ENCODE peak calls at places on chromosome 14, in five cellular contexts. Z, C, B, G and L are unnamed samples.

GRCh38 chr14:24984846-24985589 is 64.9 kb downstream of the STXBP6 start:
- DNase-seq in C (peak; percentile 70), G (peak; percentile 88), B (no peak), Z (no peak), L (no peak)

GRCh38 chr14:96225745-96226151 is 21.1 kb downstream of the BDKRB2 start:
- DNase-seq in C (no peak), G (peak; percentile 72), B (no peak), Z (no peak), L (no peak)

GRCh38 chr14:33925209-33925608 is 25.7 kb downstream of the EGLN3 start:
- DNase-seq in G (no peak), B (no peak), Z (no peak), C (no peak), L (no peak)

GRCh38 chr14:72535485-72535884 is 358.4 kb downstream of the DPF3 start:
- DNase-seq in C (no peak), G (no peak), Z (no peak), B (no peak), L (no peak)

GRCh38 chr14:100841445-100842403 is 15.8 kb downstream of the MEG3 start:
- DNase-seq in C (no peak), G (no peak), Z (no peak), B (peak; percentile 53), L (no peak)

GRCh38 chr14:75283162-75283883 is 4.7 kb downstream of the FOS start:
- DNase-seq in C (no peak), B (no peak), G (peak; percentile 74), Z (no peak), L (peak; percentile 63)

GRCh38 chr14:75125617-75126016 is 1.2 kb downstream of the NEK9 start:
- DNase-seq in B (no peak), Z (no peak), G (no peak), C (peak; percentile 60), L (no peak)

GRCh38 chr14:100669468-100669867 is 57.2 kb upstream of the DLK1 start:
- DNase-seq in C (no peak), B (no peak), Z (no peak), G (no peak), L (no peak)

GRCh38 chr14:100827751-100828447 is 2.0 kb downstream of the MEG3 start:
- DNase-seq in C (peak; percentile 72), B (no peak), G (no peak), Z (no peak), L (no peak)

GRCh38 chr14:24106672-24107271 is 7.8 kb upstream of the DCAF11 start:
- DNase-seq in G (no peak), C (no peak), B (no peak), Z (no peak), L (no peak)

DNA sequence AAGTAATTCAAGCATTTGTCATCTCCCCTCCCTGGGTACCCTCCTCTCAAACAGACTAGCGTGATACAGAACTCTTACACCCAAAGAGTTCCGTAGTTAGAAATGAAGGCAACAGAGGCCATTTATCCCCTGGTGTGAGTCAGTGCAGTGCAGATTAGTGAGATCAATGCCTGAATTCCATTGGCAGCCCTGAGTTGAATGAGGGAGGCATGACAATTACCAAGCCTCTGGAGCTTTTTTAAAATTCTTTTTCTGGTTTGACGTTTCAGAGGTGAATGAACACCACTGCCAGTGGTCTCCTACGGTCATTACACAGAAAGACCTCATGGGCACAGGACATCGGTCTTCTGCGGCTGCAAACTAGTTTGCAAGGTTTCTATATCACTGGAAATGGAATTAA is 94.4 kb downstream of the PRIMA1 start:
- DNase-seq in Z (no peak), B (no peak), C (no peak), G (no peak), L (no peak)
- H3K4me1 ChIP-seq in Z (no peaks in the 10 kb centered on the region), B (no peaks in the 10 kb centered on the region), C (no peaks in the 10 kb centered on the region), G (no peaks in the 10 kb centered on the region), L (no peaks in the 10 kb centered on the region)

DNA sequence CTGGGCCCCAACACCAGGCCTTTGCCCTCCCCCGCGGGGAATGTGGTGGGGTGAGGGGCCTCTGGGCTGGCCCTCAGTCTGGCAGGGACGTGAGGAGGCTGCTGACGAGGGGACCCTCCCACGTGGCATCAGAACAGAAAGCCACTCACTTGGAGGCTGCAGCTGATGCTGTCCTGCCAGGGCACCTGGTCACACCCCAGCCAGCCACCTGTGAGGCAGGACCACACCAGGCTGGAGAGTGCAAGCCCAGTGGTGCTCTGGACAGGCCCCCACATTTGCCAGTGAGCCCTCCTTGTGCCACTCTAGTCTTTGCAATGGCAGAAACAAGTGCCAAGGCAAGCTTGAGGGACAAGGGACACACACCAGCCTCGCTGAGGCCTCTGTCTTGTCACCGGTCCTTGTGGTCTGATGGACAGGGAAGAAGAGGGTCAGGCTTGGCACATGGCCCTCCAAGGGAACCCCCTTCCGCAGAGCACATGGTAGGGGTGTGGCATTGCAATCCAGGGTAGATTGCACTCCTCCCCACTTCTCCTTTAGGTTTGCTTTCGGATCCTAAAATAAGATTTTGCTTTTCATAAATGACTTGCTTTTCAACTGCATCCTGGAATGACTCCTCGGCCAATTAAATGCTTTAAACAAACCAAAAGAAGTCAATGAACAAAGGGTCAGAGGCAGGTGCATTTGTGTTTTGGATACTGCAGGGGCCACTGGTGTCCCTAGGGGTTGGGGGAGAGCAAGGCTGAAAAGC is 53.7 kb downstream of the CCDC88C start:
- DNase-seq in C (no peak), B (no peak), Z (no peak), G (no peak), L (no peak)
- H3K27ac ChIP-seq in C (no peak overlapping the region), B (no peak overlapping the region), Z (no peak overlapping the region), G (no peak overlapping the region), L (peak overlapping the region; percentile 80)

GRCh38 chr14:45972416-45972815 is 679.2 kb downstream of the RPL10L start:
- DNase-seq in Z (no peak), B (no peak), G (no peak), C (no peak), L (no peak)
- H3K9me3 ChIP-seq in Z (no peaks in the 10 kb centered on the region), B (no peaks in the 10 kb centered on the region), G (no peaks in the 10 kb centered on the region), C (no peaks in the 10 kb centered on the region), L (no peaks in the 10 kb centered on the region)

GRCh38 chr14:95183532-95184412 is 26.4 kb upstream of the DICER1 start:
- DNase-seq in B (no peak), Z (no peak), C (peak; percentile 90), G (no peak), L (no peak)

GRCh38 chr14:95184413-95184790 is 27.1 kb upstream of the DICER1 start:
- DNase-seq in Z (no peak), C (no peak), B (no peak), G (no peak), L (no peak)

GRCh38 chr14:95180966-95181733 is 23.8 kb upstream of the DICER1 start:
- DNase-seq in G (no peak), Z (no peak), B (no peak), C (no peak), L (no peak)

GRCh38 chr14:95182379-95182778 is 25.1 kb upstream of the DICER1 start:
- DNase-seq in Z (no peak), G (no peak), C (no peak), B (no peak), L (no peak)

GRCh38 chr14:95183082-95183481 is 25.8 kb upstream of the DICER1 start:
- DNase-seq in C (no peak), Z (no peak), B (no peak), G (no peak), L (no peak)
- H3K4me1 ChIP-seq in C (peaks cover 38% of the 10 kb centered on the region), Z (peaks cover 28% of the 10 kb centered on the region), B (no peaks in the 10 kb centered on the region), G (peaks cover 4% of the 10 kb centered on the region), L (no peaks in the 10 kb centered on the region)

DNA sequence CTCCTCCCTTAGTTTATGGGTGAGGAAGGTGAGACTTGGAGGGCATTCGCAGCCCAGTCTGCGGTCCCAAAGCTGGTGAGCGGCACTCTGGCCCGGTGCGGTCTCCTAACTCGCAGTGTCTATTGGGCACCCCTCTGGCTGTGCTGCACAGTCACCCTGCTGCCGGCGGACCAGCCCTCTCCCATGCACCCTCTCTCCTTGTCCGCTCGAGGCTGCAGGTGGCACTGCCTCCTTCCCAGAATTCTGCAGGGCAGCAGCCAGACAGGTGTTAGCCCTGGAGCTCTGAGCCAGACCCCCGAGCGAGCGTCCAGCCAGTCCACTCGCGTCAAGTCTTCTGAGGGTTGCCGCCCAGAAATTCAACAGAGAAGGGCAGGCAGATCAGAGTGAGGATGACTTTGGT is 56.8 kb upstream of the DYNC1H1 start:
- DNase-seq in C (no peak), G (no peak), Z (no peak), B (no peak), L (no peak)
- H3K27ac ChIP-seq in C (no peak overlapping the region), G (no peak overlapping the region), Z (no peak overlapping the region), B (no peak overlapping the region), L (no peak overlapping the region)

GRCh38 chr14:26703967-26704366 is 106.1 kb upstream of the NOVA1 start:
- DNase-seq in C (no peak), Z (no peak), B (no peak), G (no peak), L (no peak)

GRCh38 chr14:26707234-26707633 is 109.4 kb upstream of the NOVA1 start:
- DNase-seq in Z (no peak), G (no peak), B (no peak), C (no peak), L (no peak)

DNA sequence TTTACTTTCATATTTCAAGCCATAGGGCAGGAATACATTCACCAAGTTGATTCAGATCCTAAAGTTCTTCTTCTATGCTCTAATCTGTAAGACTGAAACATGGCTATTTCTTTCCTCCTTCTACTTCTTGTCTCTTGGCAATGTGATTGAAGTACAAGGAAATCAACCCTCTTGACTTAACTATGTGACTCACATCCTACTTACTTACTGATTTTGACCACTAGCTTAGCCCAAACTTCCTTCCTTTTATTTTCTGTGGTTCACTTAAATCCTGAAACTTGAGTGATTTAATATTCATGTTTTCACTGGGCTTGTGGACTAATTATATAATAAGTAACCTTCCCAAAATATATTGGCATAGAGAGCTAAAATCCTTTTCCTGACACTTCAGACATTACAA is 111.2 kb upstream of the NOVA1 start:
- DNase-seq in Z (no peak), C (peak; percentile 84), B (no peak), G (no peak), L (no peak)
- H3K9me3 ChIP-seq in Z (no peaks in the 10 kb centered on the region), C (no peaks in the 10 kb centered on the region), B (no peaks in the 10 kb centered on the region), G (no peaks in the 10 kb centered on the region), L (no peaks in the 10 kb centered on the region)